ENCODE peak calls at places on chromosomes 6 and 20, in five cellular contexts. One of them, this sample, is unnamed.

GRCh38 chr6:44655368-44656342 is 268.1 kb downstream of the CDC5L start:
- DNase-seq in CD8-positive, alpha-beta T cell: peak; percentile 82
- DNase-seq in RWPE1: peak; percentile 52
- DNase-seq in GM12878: no peak
- DNase-seq in A549: peak; percentile 22
- DNase-seq in this sample: no peak

GRCh38 chr20:61424628-61425420 is 172.8 kb downstream of the CDH4 start:
- DNase-seq in A549: no peak
- DNase-seq in GM12878: no peak
- DNase-seq in RWPE1: no peak
- DNase-seq in CD8-positive, alpha-beta T cell: no peak
- DNase-seq in this sample: no peak

GRCh38 chr6:109523478-109523877 is 40.5 kb upstream of the ZBTB24 start:
- DNase-seq in GM12878: no peak
- DNase-seq in CD8-positive, alpha-beta T cell: no peak
- DNase-seq in A549: no peak
- DNase-seq in RWPE1: no peak
- DNase-seq in this sample: no peak

GRCh38 chr20:43102394-43102793 is 87.3 kb downstream of the PTPRT start:
- DNase-seq in CD8-positive, alpha-beta T cell: no peak
- DNase-seq in A549: peak; percentile 4
- DNase-seq in GM12878: no peak
- DNase-seq in RWPE1: no peak
- DNase-seq in this sample: no peak

GRCh38 chr20:37457928-37458327 is 63.1 kb upstream of the NNAT start:
- DNase-seq in CD8-positive, alpha-beta T cell: no peak
- DNase-seq in RWPE1: no peak
- DNase-seq in A549: no peak
- DNase-seq in GM12878: no peak
- DNase-seq in this sample: no peak

GRCh38 chr6:156595481-156595880 is 181.7 kb upstream of the ARID1B start:
- DNase-seq in A549: no peak
- DNase-seq in RWPE1: no peak
- DNase-seq in CD8-positive, alpha-beta T cell: no peak
- DNase-seq in GM12878: no peak
- DNase-seq in this sample: no peak

GRCh38 chr6:18352842-18353241 is 34.3 kb upstream of the RNF144B start:
- DNase-seq in A549: no peak
- DNase-seq in CD8-positive, alpha-beta T cell: no peak
- DNase-seq in GM12878: no peak
- DNase-seq in RWPE1: peak; percentile 90
- DNase-seq in this sample: no peak

GRCh38 chr6:135546206-135546605 is 48.7 kb upstream of the AHI1 start:
- DNase-seq in CD8-positive, alpha-beta T cell: no peak
- DNase-seq in GM12878: no peak
- DNase-seq in RWPE1: no peak
- DNase-seq in A549: no peak
- DNase-seq in this sample: no peak

GRCh38 chr20:3041818-3042504 is 1.5 kb upstream of the GNRH2 start:
- DNase-seq in CD8-positive, alpha-beta T cell: no peak
- DNase-seq in A549: no peak
- DNase-seq in RWPE1: no peak
- DNase-seq in GM12878: no peak
- DNase-seq in this sample: no peak

GRCh38 chr20:3044336-3044965 is 1.0 kb downstream of the GNRH2 start:
- DNase-seq in GM12878: no peak
- DNase-seq in CD8-positive, alpha-beta T cell: no peak
- DNase-seq in RWPE1: no peak
- DNase-seq in A549: no peak
- DNase-seq in this sample: no peak

GRCh38 chr20:3045042-3045815 is 623 bp upstream of the MRPS26 start:
- DNase-seq in GM12878: no peak
- DNase-seq in A549: no peak
- DNase-seq in CD8-positive, alpha-beta T cell: peak; percentile 56
- DNase-seq in RWPE1: peak; percentile 68
- DNase-seq in this sample: peak; percentile 64

GRCh38 chr20:3042621-3043020 is 801 bp upstream of the GNRH2 start:
- DNase-seq in RWPE1: no peak
- DNase-seq in CD8-positive, alpha-beta T cell: no peak
- DNase-seq in GM12878: no peak
- DNase-seq in A549: no peak
- DNase-seq in this sample: no peak

DNA sequence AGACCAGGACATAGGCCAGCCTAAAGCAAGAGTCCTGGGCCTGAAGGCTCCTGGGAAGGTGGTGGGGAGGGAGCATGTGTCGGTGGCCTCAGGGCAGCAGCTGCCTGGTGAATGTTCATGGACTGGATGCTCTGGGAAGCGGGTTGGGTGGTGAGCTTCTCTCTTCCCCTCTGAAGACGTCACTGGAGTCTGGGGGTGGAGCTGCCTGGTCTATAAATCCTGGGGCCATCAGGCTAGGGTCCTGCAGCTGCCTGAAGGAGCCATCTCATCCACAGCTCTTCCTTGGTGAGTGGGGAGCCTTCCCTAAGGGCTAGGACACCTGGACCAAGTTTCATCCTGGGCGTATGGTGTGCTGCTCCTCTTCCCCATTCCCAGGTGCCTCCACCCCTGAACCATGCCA is at the start of gene GNRH2:
- DNase-seq in GM12878: no peak
- DNase-seq in RWPE1: no peak
- DNase-seq in CD8-positive, alpha-beta T cell: no peak
- DNase-seq in A549: no peak
- DNase-seq in this sample: no peak
- H3K27ac ChIP-seq in GM12878: no peak within 1 kb of the TSS
- H3K27ac ChIP-seq in RWPE1: peak within 1 kb of the TSS; percentile 45
- H3K27ac ChIP-seq in CD8-positive, alpha-beta T cell: no peak within 1 kb of the TSS
- H3K27ac ChIP-seq in A549: no peak within 1 kb of the TSS
- H3K27ac ChIP-seq in this sample: peak within 1 kb of the TSS; percentile 41

GRCh38 chr6:23532227-23532626 is 593.8 kb upstream of the NRSN1 start:
- DNase-seq in GM12878: no peak
- DNase-seq in A549: no peak
- DNase-seq in RWPE1: no peak
- DNase-seq in CD8-positive, alpha-beta T cell: no peak
- DNase-seq in this sample: no peak

GRCh38 chr6:23533954-23534725 is 591.9 kb upstream of the NRSN1 start:
- DNase-seq in CD8-positive, alpha-beta T cell: no peak
- DNase-seq in A549: no peak
- DNase-seq in GM12878: no peak
- DNase-seq in RWPE1: peak; percentile 4
- DNase-seq in this sample: no peak

GRCh38 chr6:23535071-23535470 is 590.9 kb upstream of the NRSN1 start:
- DNase-seq in A549: no peak
- DNase-seq in GM12878: no peak
- DNase-seq in CD8-positive, alpha-beta T cell: no peak
- DNase-seq in RWPE1: no peak
- DNase-seq in this sample: no peak

GRCh38 chr6:23531666-23532065 is 594.3 kb upstream of the NRSN1 start:
- DNase-seq in CD8-positive, alpha-beta T cell: no peak
- DNase-seq in A549: no peak
- DNase-seq in RWPE1: no peak
- DNase-seq in GM12878: no peak
- DNase-seq in this sample: no peak

GRCh38 chr6:23533311-23533710 is 592.7 kb upstream of the NRSN1 start:
- DNase-seq in RWPE1: no peak
- DNase-seq in CD8-positive, alpha-beta T cell: no peak
- DNase-seq in GM12878: no peak
- DNase-seq in A549: no peak
- DNase-seq in this sample: no peak
- H3K27ac ChIP-seq in RWPE1: no peak overlapping the region
- H3K27ac ChIP-seq in CD8-positive, alpha-beta T cell: no peak overlapping the region
- H3K27ac ChIP-seq in GM12878: no peak overlapping the region
- H3K27ac ChIP-seq in A549: no peak overlapping the region
- H3K27ac ChIP-seq in this sample: no peak overlapping the region

DNA sequence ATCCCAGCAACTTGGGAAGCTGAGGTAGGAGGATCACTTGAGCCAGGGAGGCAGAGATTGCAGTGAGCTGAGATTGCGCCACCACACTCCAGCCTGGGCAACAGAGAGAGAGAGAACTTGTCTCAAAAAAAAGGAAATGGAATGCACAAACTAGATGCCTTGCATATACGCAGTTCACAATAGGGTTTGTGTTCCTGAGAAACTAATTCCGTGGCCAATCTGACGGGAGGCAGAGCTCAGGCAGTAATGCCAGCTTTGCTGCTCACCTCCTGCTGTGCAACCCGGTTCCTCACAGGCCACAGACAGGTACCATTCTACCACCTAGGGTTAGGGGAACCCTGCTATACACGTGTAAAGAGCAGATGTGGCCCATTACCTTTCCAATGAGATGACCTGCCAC is 1.4 kb downstream of the CDK5RAP1 start:
- DNase-seq in GM12878: no peak
- DNase-seq in RWPE1: no peak
- DNase-seq in CD8-positive, alpha-beta T cell: no peak
- DNase-seq in A549: no peak
- DNase-seq in this sample: no peak
- H3K27ac ChIP-seq in GM12878: no peak overlapping the region
- H3K27ac ChIP-seq in RWPE1: no peak overlapping the region
- H3K27ac ChIP-seq in CD8-positive, alpha-beta T cell: no peak overlapping the region
- H3K27ac ChIP-seq in A549: no peak overlapping the region
- H3K27ac ChIP-seq in this sample: no peak overlapping the region

DNA sequence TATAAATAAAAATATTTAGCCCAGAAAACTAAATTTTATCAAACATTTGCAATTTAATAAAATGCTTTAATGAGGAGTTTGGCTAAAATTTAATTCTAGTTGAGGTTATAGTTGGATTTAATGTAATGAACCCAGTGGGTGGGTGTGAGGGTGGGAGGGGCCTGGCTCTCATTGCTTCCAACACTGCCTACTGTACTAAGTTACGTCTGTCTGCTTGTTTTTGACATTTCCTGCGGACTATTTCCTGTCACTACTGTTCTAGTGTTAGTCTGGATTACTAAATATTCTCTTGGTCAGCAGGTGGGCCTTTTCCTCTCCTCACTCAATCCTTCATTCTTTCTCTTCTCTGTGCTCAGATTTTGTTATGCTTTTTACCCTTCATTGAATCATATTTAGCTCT is 82.5 kb upstream of the MAP3K7 start:
- DNase-seq in GM12878: no peak
- DNase-seq in RWPE1: no peak
- DNase-seq in CD8-positive, alpha-beta T cell: no peak
- DNase-seq in A549: no peak
- DNase-seq in this sample: no peak
- H3K27ac ChIP-seq in GM12878: no peak overlapping the region
- H3K27ac ChIP-seq in RWPE1: no peak overlapping the region
- H3K27ac ChIP-seq in CD8-positive, alpha-beta T cell: no peak overlapping the region
- H3K27ac ChIP-seq in A549: no peak overlapping the region
- H3K27ac ChIP-seq in this sample: no peak overlapping the region

GRCh38 chr6:90186637-90187361 is 109.8 kb downstream of the BACH2 start:
- DNase-seq in RWPE1: no peak
- DNase-seq in GM12878: no peak
- DNase-seq in CD8-positive, alpha-beta T cell: no peak
- DNase-seq in A549: no peak
- DNase-seq in this sample: no peak

GRCh38 chr6:90190752-90191393 is 105.8 kb downstream of the BACH2 start:
- DNase-seq in CD8-positive, alpha-beta T cell: no peak
- DNase-seq in RWPE1: no peak
- DNase-seq in GM12878: no peak
- DNase-seq in A549: no peak
- DNase-seq in this sample: no peak

GRCh38 chr6:90190181-90190580 is 106.5 kb downstream of the BACH2 start:
- DNase-seq in A549: no peak
- DNase-seq in CD8-positive, alpha-beta T cell: no peak
- DNase-seq in RWPE1: no peak
- DNase-seq in GM12878: no peak
- DNase-seq in this sample: no peak

GRCh38 chr6:90184334-90185298 is 112.0 kb downstream of the BACH2 start:
- DNase-seq in GM12878: no peak
- DNase-seq in CD8-positive, alpha-beta T cell: no peak
- DNase-seq in A549: no peak
- DNase-seq in RWPE1: peak; percentile 44
- DNase-seq in this sample: no peak

GRCh38 chr6:90187437-90188049 is 109.1 kb downstream of the BACH2 start:
- DNase-seq in RWPE1: no peak
- DNase-seq in A549: no peak
- DNase-seq in CD8-positive, alpha-beta T cell: no peak
- DNase-seq in GM12878: no peak
- DNase-seq in this sample: no peak
- H3K27ac ChIP-seq in RWPE1: no peak overlapping the region
- H3K27ac ChIP-seq in A549: no peak overlapping the region
- H3K27ac ChIP-seq in CD8-positive, alpha-beta T cell: peak overlapping the region; percentile 35
- H3K27ac ChIP-seq in GM12878: no peak overlapping the region
- H3K27ac ChIP-seq in this sample: no peak overlapping the region